ENCODE peak calls at places on chromosomes 6 and 20, in four cellular contexts. L is LHCN-M2, O is caudate nucleus, U is GM10248. Y is an unnamed sample.

GRCh38 chr6:5471637-5472430 is 210.5 kb downstream of the FARS2 start:
- DNase-seq in L (no peak), O (no peak), U (no peak), Y (no peak)

GRCh38 chr20:57695012-57695411 is 14.8 kb downstream of the PMEPA1 start:
- DNase-seq in U (no peak), L (no peak), O (no peak), Y (no peak)

GRCh38 chr6:53771780-53772624 is 22.8 kb upstream of the LRRC1 start:
- DNase-seq in O (no peak), L (no peak), U (no peak), Y (peak)

GRCh38 chr20:62066339-62066982 is 780 bp upstream of the TAF4 start:
- DNase-seq in O (no peak), U (peak), L (peak), Y (peak)

GRCh38 chr6:97813881-97814280 is 530.9 kb upstream of the MMS22L start:
- DNase-seq in O (no peak), L (no peak), U (no peak), Y (no peak)

GRCh38 chr20:12570371-12570770 is 438.4 kb upstream of the SPTLC3 start:
- DNase-seq in O (no peak), U (no peak), L (no peak), Y (no peak)

GRCh38 chr6:160398674-160399271 is 50.6 kb downstream of the SLC22A3 start:
- DNase-seq in U (peak), O (no peak), L (peak), Y (peak)

GRCh38 chr20:14336667-14337066 is 745 bp downstream of the FLRT3 start:
- DNase-seq in L (peak), U (no peak), O (no peak), Y (peak)

GRCh38 chr20:19564261-19564660 is 193.8 kb upstream of the RIN2 start:
- DNase-seq in U (no peak), O (no peak), L (no peak), Y (no peak)

GRCh38 chr6:135972120-135972519 is 120.6 kb downstream of the PDE7B start:
- DNase-seq in U (no peak), O (no peak), L (no peak), Y (no peak)

GRCh38 chr6:87628881-87629280 is 38.9 kb downstream of the ORC3 start:
- DNase-seq in U (no peak), O (no peak), L (peak), Y (peak)

GRCh38 chr20:5996765-5997164 is 46.3 kb downstream of the MCM8 start:
- DNase-seq in U (peak), O (no peak), L (no peak), Y (no peak)

GRCh38 chr6:33813960-33814662 is 10.3 kb upstream of the MLN start:
- DNase-seq in L (no peak), O (no peak), U (no peak), Y (no peak)

GRCh38 chr6:71444222-71444621 is 155.6 kb downstream of the OGFRL1 start:
- DNase-seq in U (no peak), L (peak), O (no peak), Y (peak)

GRCh38 chr6:167807200-167807599 is 19.5 kb upstream of the AFDN start:
- DNase-seq in O (no peak), U (no peak), L (no peak), Y (no peak)

GRCh38 chr6:41318648-41319565 is 16.5 kb upstream of the NCR2 start:
- DNase-seq in L (peak), U (peak), O (peak), Y (peak)

GRCh38 chr6:26199057-26199772 is 112.0 kb downstream of the HFE start:
- DNase-seq in L (no peak), U (peak), O (peak), Y (no peak)

GRCh38 chr20:62155428-62156253 is 12.1 kb downstream of the SS18L1 start:
- DNase-seq in L (no peak), U (no peak), O (no peak), Y (no peak)

GRCh38 chr20:17645546-17646208 is 36.4 kb downstream of the RRBP1 start:
- DNase-seq in O (no peak), L (no peak), U (no peak), Y (no peak)

GRCh38 chr6:142938510-142938909 is 6.5 kb downstream of the HIVEP2 start:
- DNase-seq in O (no peak), L (no peak), U (no peak), Y (no peak)

GRCh38 chr6:28807682-28808280 is 116.0 kb downstream of the TRIM27 start:
- DNase-seq in O (no peak), L (peak), U (no peak), Y (peak)

GRCh38 chr20:24720957-24721356 is 228.1 kb upstream of the CST7 start:
- DNase-seq in L (no peak), U (no peak), O (no peak), Y (no peak)